ENCODE peak calls at places on chromosomes 3 and 15, in nine cellular contexts. One of them, this sample, is unnamed.

GRCh38 chr3:4776980-4777581 is 202.2 kb upstream of the BHLHE40 start:
- DNase-seq in SJSA1: no peak
- DNase-seq in Peyer's patch: no peak
- DNase-seq in pancreas: no peak
- DNase-seq in K562: no peak
- DNase-seq in right cardiac atrium: no peak
- DNase-seq in endothelial cell of umbilical vein: peak; percentile 54
- DNase-seq in tibial artery: no peak
- DNase-seq in CD4-positive, alpha-beta memory T cell: no peak
- DNase-seq in this sample: no peak

GRCh38 chr15:52496776-52497470 is 31.8 kb downstream of the MYO5A start:
- DNase-seq in endothelial cell of umbilical vein: peak; percentile 62
- DNase-seq in pancreas: no peak
- DNase-seq in right cardiac atrium: no peak
- DNase-seq in CD4-positive, alpha-beta memory T cell: no peak
- DNase-seq in Peyer's patch: no peak
- DNase-seq in tibial artery: no peak
- DNase-seq in SJSA1: no peak
- DNase-seq in K562: no peak
- DNase-seq in this sample: no peak

GRCh38 chr3:128424508-128425069 is 42.1 kb downstream of the DNAJB8 start:
- DNase-seq in tibial artery: no peak
- DNase-seq in right cardiac atrium: no peak
- DNase-seq in pancreas: no peak
- DNase-seq in Peyer's patch: no peak
- DNase-seq in K562: peak; percentile 39
- DNase-seq in SJSA1: no peak
- DNase-seq in endothelial cell of umbilical vein: peak; percentile 82
- DNase-seq in CD4-positive, alpha-beta memory T cell: no peak
- DNase-seq in this sample: no peak

GRCh38 chr3:13879946-13880810 is at the start of gene WNT7A:
- DNase-seq in SJSA1: no peak
- DNase-seq in tibial artery: peak; percentile 55
- DNase-seq in right cardiac atrium: peak; percentile 60
- DNase-seq in Peyer's patch: no peak
- DNase-seq in pancreas: peak; percentile 76
- DNase-seq in CD4-positive, alpha-beta memory T cell: peak; percentile 77
- DNase-seq in K562: peak; percentile 77
- DNase-seq in endothelial cell of umbilical vein: no peak
- DNase-seq in this sample: no peak

GRCh38 chr3:34504755-34505154 is 706.3 kb downstream of the PDCD6IP start:
- DNase-seq in pancreas: no peak
- DNase-seq in Peyer's patch: no peak
- DNase-seq in SJSA1: no peak
- DNase-seq in CD4-positive, alpha-beta memory T cell: no peak
- DNase-seq in right cardiac atrium: no peak
- DNase-seq in K562: no peak
- DNase-seq in tibial artery: no peak
- DNase-seq in endothelial cell of umbilical vein: no peak
- DNase-seq in this sample: no peak

GRCh38 chr15:57697588-57697987 is 8.9 kb upstream of the POLR2M start:
- DNase-seq in right cardiac atrium: no peak
- DNase-seq in tibial artery: peak; percentile 81
- DNase-seq in pancreas: no peak
- DNase-seq in SJSA1: no peak
- DNase-seq in K562: no peak
- DNase-seq in CD4-positive, alpha-beta memory T cell: no peak
- DNase-seq in Peyer's patch: no peak
- DNase-seq in endothelial cell of umbilical vein: no peak
- DNase-seq in this sample: no peak

GRCh38 chr3:185631108-185631507 is 45.0 kb downstream of the SENP2 start:
- DNase-seq in tibial artery: no peak
- DNase-seq in pancreas: no peak
- DNase-seq in CD4-positive, alpha-beta memory T cell: no peak
- DNase-seq in SJSA1: no peak
- DNase-seq in right cardiac atrium: no peak
- DNase-seq in Peyer's patch: no peak
- DNase-seq in K562: no peak
- DNase-seq in endothelial cell of umbilical vein: no peak
- DNase-seq in this sample: no peak

GRCh38 chr3:121894191-121894990 is at the start of gene SLC15A2:
- DNase-seq in pancreas: no peak
- DNase-seq in SJSA1: no peak
- DNase-seq in K562: no peak
- DNase-seq in Peyer's patch: no peak
- DNase-seq in right cardiac atrium: peak; percentile 78
- DNase-seq in tibial artery: no peak
- DNase-seq in endothelial cell of umbilical vein: peak; percentile 60
- DNase-seq in CD4-positive, alpha-beta memory T cell: no peak
- DNase-seq in this sample: no peak

GRCh38 chr3:50994537-50994936 is 319.8 kb downstream of the DOCK3 start:
- DNase-seq in tibial artery: no peak
- DNase-seq in Peyer's patch: no peak
- DNase-seq in SJSA1: no peak
- DNase-seq in endothelial cell of umbilical vein: no peak
- DNase-seq in right cardiac atrium: no peak
- DNase-seq in CD4-positive, alpha-beta memory T cell: no peak
- DNase-seq in pancreas: no peak
- DNase-seq in K562: no peak
- DNase-seq in this sample: no peak

GRCh38 chr15:42273099-42273899 is at the start of the genes GANC and TMEM87A:
- DNase-seq in right cardiac atrium: peak; percentile 98
- DNase-seq in pancreas: peak; percentile 93
- DNase-seq in endothelial cell of umbilical vein: peak; percentile 99
- DNase-seq in K562: peak; percentile 89
- DNase-seq in SJSA1: peak; percentile 99
- DNase-seq in tibial artery: peak; percentile 99
- DNase-seq in CD4-positive, alpha-beta memory T cell: peak; percentile 98
- DNase-seq in Peyer's patch: peak; percentile 96
- DNase-seq in this sample: peak; percentile 96

GRCh38 chr3:53103566-53104296 is 26.5 kb downstream of the RFT1 start:
- DNase-seq in K562: no peak
- DNase-seq in CD4-positive, alpha-beta memory T cell: no peak
- DNase-seq in endothelial cell of umbilical vein: peak; percentile 56
- DNase-seq in tibial artery: no peak
- DNase-seq in SJSA1: no peak
- DNase-seq in right cardiac atrium: no peak
- DNase-seq in pancreas: peak; percentile 32
- DNase-seq in Peyer's patch: no peak
- DNase-seq in this sample: no peak

GRCh38 chr3:102471491-102471890 is 36.7 kb downstream of the ZPLD1 start:
- DNase-seq in K562: no peak
- DNase-seq in pancreas: no peak
- DNase-seq in right cardiac atrium: no peak
- DNase-seq in SJSA1: no peak
- DNase-seq in CD4-positive, alpha-beta memory T cell: no peak
- DNase-seq in Peyer's patch: no peak
- DNase-seq in endothelial cell of umbilical vein: no peak
- DNase-seq in tibial artery: no peak
- DNase-seq in this sample: no peak

GRCh38 chr15:69797051-69797595 is 300.6 kb downstream of the TLE3 start:
- DNase-seq in K562: no peak
- DNase-seq in CD4-positive, alpha-beta memory T cell: no peak
- DNase-seq in endothelial cell of umbilical vein: no peak
- DNase-seq in SJSA1: no peak
- DNase-seq in tibial artery: peak; percentile 50
- DNase-seq in right cardiac atrium: no peak
- DNase-seq in Peyer's patch: no peak
- DNase-seq in pancreas: no peak
- DNase-seq in this sample: no peak

GRCh38 chr3:187319699-187320302 is 28.3 kb upstream of the MASP1 start:
- DNase-seq in pancreas: peak; percentile 62
- DNase-seq in Peyer's patch: no peak
- DNase-seq in tibial artery: peak; percentile 78
- DNase-seq in K562: peak; percentile 67
- DNase-seq in endothelial cell of umbilical vein: peak; percentile 53
- DNase-seq in CD4-positive, alpha-beta memory T cell: peak; percentile 56
- DNase-seq in right cardiac atrium: peak; percentile 87
- DNase-seq in SJSA1: peak; percentile 61
- DNase-seq in this sample: peak; percentile 55

GRCh38 chr3:11452988-11453847 is 181.0 kb downstream of the ATG7 start:
- DNase-seq in SJSA1: peak; percentile 91
- DNase-seq in tibial artery: no peak
- DNase-seq in pancreas: no peak
- DNase-seq in K562: no peak
- DNase-seq in CD4-positive, alpha-beta memory T cell: no peak
- DNase-seq in endothelial cell of umbilical vein: peak; percentile 85
- DNase-seq in Peyer's patch: no peak
- DNase-seq in right cardiac atrium: peak; percentile 72
- DNase-seq in this sample: no peak

GRCh38 chr15:48373855-48374421 is 42.7 kb downstream of the DUT start:
- DNase-seq in Peyer's patch: no peak
- DNase-seq in tibial artery: no peak
- DNase-seq in endothelial cell of umbilical vein: peak; percentile 84
- DNase-seq in right cardiac atrium: peak; percentile 55
- DNase-seq in K562: no peak
- DNase-seq in pancreas: no peak
- DNase-seq in CD4-positive, alpha-beta memory T cell: no peak
- DNase-seq in SJSA1: peak; percentile 33
- DNase-seq in this sample: peak; percentile 23

GRCh38 chr3:104909721-104910120 is 457.0 kb upstream of the ALCAM start:
- DNase-seq in pancreas: no peak
- DNase-seq in CD4-positive, alpha-beta memory T cell: no peak
- DNase-seq in endothelial cell of umbilical vein: peak; percentile 59
- DNase-seq in SJSA1: no peak
- DNase-seq in right cardiac atrium: no peak
- DNase-seq in Peyer's patch: no peak
- DNase-seq in K562: no peak
- DNase-seq in tibial artery: no peak
- DNase-seq in this sample: no peak

GRCh38 chr3:117399311-117400068 is 689.9 kb downstream of the TUSC7 start:
- DNase-seq in right cardiac atrium: no peak
- DNase-seq in endothelial cell of umbilical vein: no peak
- DNase-seq in CD4-positive, alpha-beta memory T cell: no peak
- DNase-seq in Peyer's patch: no peak
- DNase-seq in tibial artery: no peak
- DNase-seq in K562: no peak
- DNase-seq in pancreas: no peak
- DNase-seq in SJSA1: no peak
- DNase-seq in this sample: no peak

GRCh38 chr3:133457465-133458067 is 57.7 kb downstream of the BFSP2 start:
- DNase-seq in right cardiac atrium: no peak
- DNase-seq in CD4-positive, alpha-beta memory T cell: no peak
- DNase-seq in endothelial cell of umbilical vein: no peak
- DNase-seq in tibial artery: no peak
- DNase-seq in K562: peak; percentile 12
- DNase-seq in Peyer's patch: no peak
- DNase-seq in SJSA1: no peak
- DNase-seq in pancreas: no peak
- DNase-seq in this sample: no peak

GRCh38 chr3:120264963-120265362 is 20.1 kb downstream of the GPR156 start:
- DNase-seq in right cardiac atrium: no peak
- DNase-seq in tibial artery: no peak
- DNase-seq in SJSA1: no peak
- DNase-seq in CD4-positive, alpha-beta memory T cell: no peak
- DNase-seq in Peyer's patch: no peak
- DNase-seq in K562: no peak
- DNase-seq in endothelial cell of umbilical vein: no peak
- DNase-seq in pancreas: no peak
- DNase-seq in this sample: no peak

GRCh38 chr15:46618984-46619383 is 984.2 kb downstream of the SQOR start:
- DNase-seq in pancreas: no peak
- DNase-seq in endothelial cell of umbilical vein: no peak
- DNase-seq in Peyer's patch: no peak
- DNase-seq in right cardiac atrium: no peak
- DNase-seq in K562: no peak
- DNase-seq in CD4-positive, alpha-beta memory T cell: no peak
- DNase-seq in SJSA1: no peak
- DNase-seq in tibial artery: no peak
- DNase-seq in this sample: no peak

GRCh38 chr3:188326111-188326510 is 172.2 kb downstream of the LPP start:
- DNase-seq in tibial artery: peak; percentile 63
- DNase-seq in K562: no peak
- DNase-seq in Peyer's patch: no peak
- DNase-seq in SJSA1: no peak
- DNase-seq in right cardiac atrium: no peak
- DNase-seq in pancreas: no peak
- DNase-seq in CD4-positive, alpha-beta memory T cell: no peak
- DNase-seq in endothelial cell of umbilical vein: no peak
- DNase-seq in this sample: no peak

DNA sequence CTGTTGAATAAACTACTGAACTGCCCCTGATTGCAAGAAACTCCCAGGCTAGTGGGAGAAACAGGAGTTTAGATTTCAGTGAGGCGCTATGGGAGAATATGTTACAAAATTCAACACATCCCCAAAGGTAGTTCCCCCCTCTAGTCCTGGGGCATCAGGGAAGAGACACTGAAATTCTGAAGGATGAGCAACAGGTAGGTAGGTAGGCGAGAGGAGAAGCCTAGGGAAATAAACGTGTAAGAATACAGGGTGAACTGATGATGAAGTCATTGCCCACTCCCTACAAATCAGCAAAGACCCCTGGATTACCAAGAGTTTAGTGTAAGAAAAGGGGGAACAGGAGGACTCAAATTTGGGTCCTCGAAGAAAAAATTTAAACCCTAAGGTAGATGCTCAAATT is 46.3 kb upstream of the RORA start:
- DNase-seq in endothelial cell of umbilical vein: no peak
- DNase-seq in SJSA1: no peak
- DNase-seq in tibial artery: no peak
- DNase-seq in K562: no peak
- DNase-seq in pancreas: no peak
- DNase-seq in right cardiac atrium: no peak
- DNase-seq in CD4-positive, alpha-beta memory T cell: no peak
- DNase-seq in Peyer's patch: no peak
- DNase-seq in this sample: no peak
- H3K27me3 ChIP-seq in endothelial cell of umbilical vein: no peaks in the 10 kb centered on the region
- H3K27me3 ChIP-seq in SJSA1: peaks cover 3% of the 10 kb centered on the region
- H3K27me3 ChIP-seq in tibial artery: no peaks in the 10 kb centered on the region
- H3K27me3 ChIP-seq in K562: no peaks in the 10 kb centered on the region
- H3K27me3 ChIP-seq in pancreas: no peaks in the 10 kb centered on the region
- H3K27me3 ChIP-seq in right cardiac atrium: no peaks in the 10 kb centered on the region
- H3K27me3 ChIP-seq in CD4-positive, alpha-beta memory T cell: peaks cover 3% of the 10 kb centered on the region
- H3K27me3 ChIP-seq in Peyer's patch: no peaks in the 10 kb centered on the region
- H3K27me3 ChIP-seq in this sample: peaks cover 34% of the 10 kb centered on the region

GRCh38 chr3:42061711-42062408 is 29.3 kb upstream of the TRAK1 start:
- DNase-seq in right cardiac atrium: peak; percentile 91
- DNase-seq in SJSA1: peak; percentile 84
- DNase-seq in pancreas: no peak
- DNase-seq in CD4-positive, alpha-beta memory T cell: no peak
- DNase-seq in tibial artery: peak; percentile 87
- DNase-seq in K562: no peak
- DNase-seq in Peyer's patch: no peak
- DNase-seq in endothelial cell of umbilical vein: peak; percentile 90
- DNase-seq in this sample: peak; percentile 85
- H3K4me3 ChIP-seq in right cardiac atrium: no peak overlapping the region
- H3K4me3 ChIP-seq in SJSA1: no peak overlapping the region
- H3K4me3 ChIP-seq in pancreas: no peak overlapping the region
- H3K4me3 ChIP-seq in CD4-positive, alpha-beta memory T cell: no peak overlapping the region
- H3K4me3 ChIP-seq in tibial artery: peak overlapping the region; percentile 36
- H3K4me3 ChIP-seq in K562: no peak overlapping the region
- H3K4me3 ChIP-seq in Peyer's patch: no peak overlapping the region
- H3K4me3 ChIP-seq in endothelial cell of umbilical vein: no peak overlapping the region
- H3K4me3 ChIP-seq in this sample: peak overlapping the region; percentile 47

GRCh38 chr15:60651155-60651554 is 172.2 kb upstream of the ICE2 start:
- DNase-seq in pancreas: no peak
- DNase-seq in Peyer's patch: no peak
- DNase-seq in endothelial cell of umbilical vein: no peak
- DNase-seq in tibial artery: no peak
- DNase-seq in CD4-positive, alpha-beta memory T cell: no peak
- DNase-seq in K562: no peak
- DNase-seq in right cardiac atrium: no peak
- DNase-seq in SJSA1: no peak
- DNase-seq in this sample: no peak
- H3K4me1 ChIP-seq in pancreas: no peaks in the 10 kb centered on the region
- H3K4me1 ChIP-seq in Peyer's patch: no peaks in the 10 kb centered on the region
- H3K4me1 ChIP-seq in endothelial cell of umbilical vein: no peaks in the 10 kb centered on the region
- H3K4me1 ChIP-seq in tibial artery: no peaks in the 10 kb centered on the region
- H3K4me1 ChIP-seq in CD4-positive, alpha-beta memory T cell: peaks cover 46% of the 10 kb centered on the region
- H3K4me1 ChIP-seq in K562: no peaks in the 10 kb centered on the region
- H3K4me1 ChIP-seq in right cardiac atrium: peaks cover 2% of the 10 kb centered on the region
- H3K4me1 ChIP-seq in SJSA1: no peaks in the 10 kb centered on the region
- H3K4me1 ChIP-seq in this sample: no peaks in the 10 kb centered on the region

GRCh38 chr3:46890132-46890531 is 12.6 kb downstream of the PTH1R start:
- DNase-seq in right cardiac atrium: peak; percentile 25
- DNase-seq in tibial artery: no peak
- DNase-seq in endothelial cell of umbilical vein: no peak
- DNase-seq in CD4-positive, alpha-beta memory T cell: no peak
- DNase-seq in pancreas: no peak
- DNase-seq in K562: peak; percentile 73
- DNase-seq in Peyer's patch: no peak
- DNase-seq in SJSA1: no peak
- DNase-seq in this sample: no peak
- H3K27me3 ChIP-seq in right cardiac atrium: no peaks in the 10 kb centered on the region
- H3K27me3 ChIP-seq in tibial artery: no peaks in the 10 kb centered on the region
- H3K27me3 ChIP-seq in endothelial cell of umbilical vein: peaks cover 3% of the 10 kb centered on the region
- H3K27me3 ChIP-seq in CD4-positive, alpha-beta memory T cell: peaks cover 3% of the 10 kb centered on the region
- H3K27me3 ChIP-seq in pancreas: no peaks in the 10 kb centered on the region
- H3K27me3 ChIP-seq in K562: peaks cover 80% of the 10 kb centered on the region
- H3K27me3 ChIP-seq in Peyer's patch: no peaks in the 10 kb centered on the region
- H3K27me3 ChIP-seq in SJSA1: peaks cover 23% of the 10 kb centered on the region
- H3K27me3 ChIP-seq in this sample: peaks cover 9% of the 10 kb centered on the region